ENCODE peak calls at places on chromosomes 13 and 19, in ten cellular contexts. W, G, P, Q, T, S, U, D, N and I are unnamed samples.

GRCh38 chr13:51552027-51552426 is 32.2 kb upstream of the WDFY2 start:
- DNase-seq in W (no peak), G (no peak), P (no peak), Q (no peak), T (no peak), S (no peak), U (peak), D (no peak), N (no peak), I (no peak)

GRCh38 chr19:49200238-49200862 is 42.8 kb downstream of the TRPM4 start:
- DNase-seq in W (no peak), G (peak), P (peak), Q (no peak), T (no peak), S (no peak), U (peak), D (no peak), N (no peak), I (no peak)

GRCh38 chr13:63696055-63696454 is 2280.4 kb upstream of the PCDH20 start:
- DNase-seq in W (peak), G (no peak), P (no peak), Q (no peak), T (no peak), S (no peak), U (no peak), D (no peak), N (no peak), I (no peak)

GRCh38 chr19:43781630-43782310 is 997 bp upstream of the KCNN4 start:
- DNase-seq in W (no peak), G (no peak), P (no peak), Q (no peak), T (no peak), S (no peak), U (peak), D (no peak), N (no peak), I (no peak)

GRCh38 chr13:37179646-37180045 is 74.2 kb upstream of the CSNK1A1L start:
- DNase-seq in W (peak), G (no peak), P (no peak), Q (no peak), T (no peak), S (no peak), U (no peak), D (no peak), N (no peak), I (no peak)

GRCh38 chr13:23922005-23922932 is 25.0 kb upstream of the C1QTNF9B start:
- DNase-seq in W (peak), G (no peak), P (no peak), Q (no peak), T (no peak), S (no peak), U (no peak), D (no peak), N (no peak), I (no peak)

GRCh38 chr13:38656699-38657098 is 30.2 kb upstream of the FREM2 start:
- DNase-seq in W (no peak), G (no peak), P (no peak), Q (no peak), T (no peak), S (no peak), U (no peak), D (no peak), N (no peak), I (no peak)

GRCh38 chr13:59677966-59678814 is 485.5 kb downstream of the DIAPH3 start:
- DNase-seq in W (peak), G (peak), P (no peak), Q (no peak), T (no peak), S (no peak), U (peak), D (no peak), N (peak), I (no peak)

GRCh38 chr19:3692141-3693029 is 7.9 kb downstream of the PIP5K1C start:
- DNase-seq in W (no peak), G (no peak), P (peak), Q (no peak), T (peak), S (no peak), U (no peak), D (no peak), N (peak), I (no peak)

GRCh38 chr13:111328803-111329410 is 8.5 kb downstream of the TEX29 start:
- DNase-seq in W (no peak), G (no peak), P (no peak), Q (no peak), T (no peak), S (peak), U (no peak), D (no peak), N (no peak), I (peak)

GRCh38 chr13:44347301-44347700 is 26.3 kb upstream of the SERP2 start:
- DNase-seq in W (no peak), G (no peak), P (no peak), Q (no peak), T (no peak), S (no peak), U (no peak), D (no peak), N (no peak), I (no peak)

GRCh38 chr13:111961793-111962192 is 105.2 kb upstream of the SOX1 start:
- DNase-seq in W (no peak), G (no peak), P (no peak), Q (no peak), T (no peak), S (no peak), U (no peak), D (no peak), N (no peak), I (no peak)

GRCh38 chr19:40347476-40348124 is 597 bp downstream of the C19orf47 start:
- DNase-seq in W (no peak), G (no peak), P (no peak), Q (no peak), T (no peak), S (no peak), U (no peak), D (no peak), N (no peak), I (no peak)

GRCh38 chr13:113273856-113274590 is 23.0 kb upstream of the LAMP1 start:
- DNase-seq in W (peak), G (no peak), P (no peak), Q (no peak), T (no peak), S (no peak), U (no peak), D (no peak), N (no peak), I (no peak)

GRCh38 chr19:45906221-45906620 is 3.8 kb upstream of the MYPOP start:
- DNase-seq in W (no peak), G (no peak), P (no peak), Q (no peak), T (no peak), S (no peak), U (no peak), D (no peak), N (no peak), I (no peak)

GRCh38 chr13:29429496-29429895 is 166.0 kb downstream of the SLC7A1 start:
- DNase-seq in W (no peak), G (no peak), P (no peak), Q (no peak), T (no peak), S (no peak), U (no peak), D (no peak), N (no peak), I (no peak)

GRCh38 chr13:110397445-110397844 is 90.4 kb downstream of the COL4A2 start:
- DNase-seq in W (peak), G (no peak), P (no peak), Q (no peak), T (no peak), S (no peak), U (no peak), D (no peak), N (no peak), I (no peak)

GRCh38 chr13:111637365-111637764 is 316.9 kb downstream of the TEX29 start:
- DNase-seq in W (no peak), G (no peak), P (no peak), Q (no peak), T (no peak), S (peak), U (no peak), D (no peak), N (no peak), I (no peak)

GRCh38 chr19:37594982-37595382 is 306 bp downstream of the ZNF540 start:
- DNase-seq in W (peak), G (no peak), P (peak), Q (peak), T (no peak), S (no peak), U (peak), D (peak), N (no peak), I (no peak)

GRCh38 chr19:43634877-43635560 is 4.6 kb downstream of the CADM4 start:
- DNase-seq in W (no peak), G (no peak), P (peak), Q (no peak), T (peak), S (no peak), U (no peak), D (no peak), N (peak), I (no peak)

GRCh38 chr13:93552596-93552995 is 326.0 kb downstream of the GPC6 start:
- DNase-seq in W (no peak), G (no peak), P (no peak), Q (no peak), T (no peak), S (no peak), U (no peak), D (no peak), N (no peak), I (no peak)

GRCh38 chr13:38564751-38565150 is 122.1 kb upstream of the FREM2 start:
- DNase-seq in W (no peak), G (no peak), P (no peak), Q (no peak), T (no peak), S (no peak), U (no peak), D (no peak), N (no peak), I (no peak)

GRCh38 chr19:48926909-48927308 is 6.6 kb upstream of the DHDH start:
- DNase-seq in W (peak), G (peak), P (no peak), Q (no peak), T (no peak), S (no peak), U (no peak), D (no peak), N (no peak), I (no peak)

GRCh38 chr13:110306960-110307696 is at the start of the genes COL4A1 and COL4A2:
- DNase-seq in W (peak), G (peak), P (peak), Q (peak), T (peak), S (peak), U (no peak), D (no peak), N (peak), I (peak)

GRCh38 chr19:1823539-1824251 is 11.6 kb upstream of the ATP8B3 start:
- DNase-seq in W (no peak), G (no peak), P (no peak), Q (no peak), T (no peak), S (no peak), U (no peak), D (no peak), N (no peak), I (no peak)

GRCh38 chr13:40589285-40590109 is 76.9 kb downstream of the FOXO1 start:
- DNase-seq in W (peak), G (peak), P (peak), Q (no peak), T (no peak), S (no peak), U (peak), D (peak), N (peak), I (no peak)

GRCh38 chr19:1379126-1379905 is 4.4 kb upstream of the NDUFS7 start:
- DNase-seq in W (no peak), G (no peak), P (no peak), Q (no peak), T (no peak), S (no peak), U (no peak), D (no peak), N (no peak), I (no peak)

GRCh38 chr19:1863638-1864479 is 480 bp upstream of the KLF16 start:
- DNase-seq in W (peak), G (peak), P (peak), Q (peak), T (peak), S (peak), U (peak), D (peak), N (peak), I (peak)

GRCh38 chr13:25429466-25429865 is 57.7 kb downstream of the ATP8A2 start:
- DNase-seq in W (no peak), G (no peak), P (no peak), Q (no peak), T (no peak), S (no peak), U (no peak), D (no peak), N (no peak), I (no peak)

DNA sequence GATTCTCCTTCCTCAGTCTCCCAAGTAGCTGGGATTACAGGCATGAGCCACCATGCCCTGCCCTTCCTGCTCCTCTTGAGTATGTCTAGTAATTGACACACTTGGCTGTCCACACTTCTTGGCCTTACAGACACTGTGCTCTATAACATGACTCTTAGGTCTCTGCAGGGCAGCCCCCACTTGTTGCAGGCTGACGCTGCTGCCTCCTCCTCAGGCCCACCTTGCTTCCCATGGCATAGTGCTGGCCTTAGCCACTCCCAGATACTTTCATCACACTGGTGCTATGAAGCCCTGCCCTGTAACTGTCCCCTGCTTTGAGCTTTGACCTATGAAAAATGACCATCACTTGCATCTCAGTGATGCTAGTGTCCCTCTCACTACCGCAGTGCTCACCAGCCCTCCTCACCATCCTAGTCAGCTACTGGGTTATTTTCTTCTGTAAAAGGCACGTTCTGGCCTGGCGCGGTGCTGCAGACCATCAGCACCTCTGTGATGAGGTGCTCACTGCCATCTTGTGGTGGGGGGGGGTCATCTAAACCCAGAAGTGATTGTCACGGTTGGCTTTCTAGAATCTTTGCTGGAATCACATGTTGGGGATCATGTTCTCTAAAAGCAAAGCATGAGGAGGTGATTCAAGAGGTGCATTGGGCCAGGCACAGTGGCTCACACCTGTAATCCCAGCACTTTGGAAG is 9.8 kb downstream of the ERICH4 start:
- DNase-seq in W (no peak), G (no peak), P (no peak), Q (no peak), T (no peak), S (peak), U (no peak), D (no peak), N (no peak), I (no peak)
- TF ChIP-seq CTCF in W (no peak), G (no peak), P (no peak), Q (no peak), T (no peak), S (no peak), U (no peak), D (no peak), N (no peak), I (no peak)

GRCh38 chr13:102400619-102401125 is 1.2 kb downstream of the FGF14 start:
- DNase-seq in W (no peak), G (no peak), P (peak), Q (peak), T (no peak), S (no peak), U (no peak), D (no peak), N (peak), I (no peak)

GRCh38 chr13:102401305-102401704 is 543 bp downstream of the FGF14 start:
- DNase-seq in W (peak), G (no peak), P (no peak), Q (no peak), T (no peak), S (no peak), U (no peak), D (no peak), N (no peak), I (no peak)

GRCh38 chr13:102399791-102400618 is 1.8 kb downstream of the FGF14 start:
- DNase-seq in W (no peak), G (no peak), P (peak), Q (peak), T (no peak), S (no peak), U (no peak), D (no peak), N (peak), I (no peak)

GRCh38 chr13:102401755-102402154 is at the start of gene FGF14:
- DNase-seq in W (no peak), G (no peak), P (no peak), Q (no peak), T (no peak), S (no peak), U (no peak), D (no peak), N (no peak), I (no peak)

DNA sequence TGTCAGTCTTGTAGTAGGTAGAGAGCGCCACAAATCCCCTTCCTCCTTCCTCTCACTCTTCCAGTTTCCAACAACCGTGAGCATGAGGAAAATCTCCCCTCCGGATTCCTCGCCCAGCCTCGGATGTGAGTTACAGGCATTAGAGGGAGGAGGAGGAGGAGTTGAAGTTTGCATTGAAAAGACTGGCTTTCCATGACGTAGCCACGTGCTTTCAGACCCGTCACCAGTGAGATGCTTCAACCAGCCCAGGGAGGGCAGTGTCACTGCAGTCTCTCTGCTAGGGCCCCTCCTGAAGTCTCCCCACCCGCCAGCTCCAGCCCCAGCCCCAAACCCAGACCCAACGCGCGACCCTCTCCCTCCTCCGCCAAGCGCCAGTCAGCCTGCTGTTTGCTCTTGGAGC is 444 bp upstream of the FGF14 start:
- DNase-seq in W (peak), G (no peak), P (peak), Q (peak), T (peak), S (no peak), U (no peak), D (no peak), N (peak), I (no peak)
- TF ChIP-seq CTCF in W (no peak), G (no peak), P (no peak), Q (peak), T (no peak), S (no peak), U (no peak), D (no peak), N (no peak), I (peak)

GRCh38 chr19:44892932-44893331 is 1.9 kb downstream of the TOMM40 start:
- DNase-seq in W (no peak), G (no peak), P (no peak), Q (no peak), T (no peak), S (no peak), U (no peak), D (no peak), N (no peak), I (no peak)

GRCh38 chr19:44889830-44890365 is 1.2 kb upstream of the TOMM40 start:
- DNase-seq in W (no peak), G (no peak), P (no peak), Q (no peak), T (no peak), S (no peak), U (peak), D (no peak), N (no peak), I (no peak)

GRCh38 chr19:44890366-44891015 is 563 bp upstream of the TOMM40 start:
- DNase-seq in W (peak), G (peak), P (no peak), Q (peak), T (peak), S (peak), U (no peak), D (peak), N (no peak), I (peak)

GRCh38 chr19:44893704-44894103 is 2.6 kb downstream of the TOMM40 start:
- DNase-seq in W (no peak), G (no peak), P (no peak), Q (no peak), T (no peak), S (no peak), U (no peak), D (no peak), N (no peak), I (no peak)

GRCh38 chr19:44891016-44891882 is at the start of gene TOMM40:
- DNase-seq in W (peak), G (peak), P (peak), Q (no peak), T (peak), S (no peak), U (peak), D (no peak), N (peak), I (no peak)
- TF ChIP-seq CTCF in W (no peak), G (no peak), P (no peak), Q (no peak), T (no peak), S (peak), U (no peak), D (no peak), N (no peak), I (peak)

GRCh38 chr19:53868892-53869804 is 1.5 kb downstream of the MYADM start:
- DNase-seq in W (peak), G (peak), P (peak), Q (peak), T (peak), S (peak), U (peak), D (no peak), N (peak), I (peak)
- TF ChIP-seq CTCF in W (no peak), G (no peak), P (no peak), Q (peak), T (peak), S (peak), U (no peak), D (no peak), N (no peak), I (peak)

DNA sequence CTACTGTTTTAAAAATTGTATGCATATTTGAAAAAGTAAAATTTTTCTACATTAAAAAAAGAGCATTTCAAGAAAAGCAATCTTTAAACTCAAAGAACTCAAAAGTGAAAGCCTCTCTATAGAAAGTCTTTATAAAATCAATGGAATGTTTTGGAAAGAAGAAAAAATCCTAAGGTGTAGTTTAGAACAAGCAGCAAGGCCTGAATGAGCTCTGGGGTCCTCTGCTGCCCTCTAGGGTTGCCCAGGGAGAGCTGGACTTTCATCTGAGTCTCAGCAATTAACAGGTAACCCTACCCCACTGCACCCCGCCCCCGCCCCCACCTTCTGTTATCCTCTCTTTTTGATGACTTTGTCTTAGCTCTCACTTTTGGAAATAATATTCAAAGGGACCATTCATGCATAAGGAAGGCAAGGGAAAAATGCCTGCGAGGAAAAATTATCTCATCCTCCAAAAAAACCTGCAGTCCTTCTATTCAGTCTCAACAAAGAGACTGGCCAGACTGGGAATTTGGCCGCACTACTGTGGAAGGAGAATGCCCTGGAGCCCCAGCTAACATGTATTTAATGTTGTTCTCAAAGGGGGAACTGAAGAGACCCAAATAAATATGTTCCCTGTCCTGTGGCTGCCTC is 24.1 kb downstream of the SLC25A30 start:
- DNase-seq in W (peak), G (peak), P (peak), Q (no peak), T (no peak), S (no peak), U (peak), D (no peak), N (peak), I (no peak)
- TF ChIP-seq CTCF in W (peak), G (peak), P (peak), Q (peak), T (peak), S (peak), U (peak), D (peak), N (peak), I (peak)

DNA sequence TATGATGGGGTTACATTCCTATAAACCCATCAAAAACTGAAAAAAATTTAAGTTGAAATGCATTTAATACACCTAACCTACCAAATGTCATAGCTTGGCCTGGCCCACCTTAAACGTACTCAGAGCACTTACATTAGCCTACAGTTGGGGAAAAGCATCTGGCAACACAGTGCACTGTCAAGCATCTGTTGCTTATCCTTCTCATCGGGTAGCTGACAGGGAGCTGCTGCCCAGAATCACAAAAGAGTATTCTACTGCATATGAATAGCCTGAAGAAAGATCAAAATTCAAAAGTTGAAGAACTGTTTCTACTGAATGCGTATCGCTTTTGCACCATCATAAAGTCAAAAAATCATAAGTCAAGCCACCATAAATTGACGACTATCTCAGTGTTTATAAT is 2134.4 kb downstream of the PCDH9 start:
- DNase-seq in W (no peak), G (no peak), P (no peak), Q (no peak), T (no peak), S (no peak), U (no peak), D (no peak), N (no peak), I (no peak)
- TF ChIP-seq CTCF in W (no peak), G (no peak), P (no peak), Q (no peak), T (no peak), S (no peak), U (no peak), D (no peak), N (no peak), I (no peak)

GRCh38 chr19:17834350-17835181 is 13.2 kb downstream of the JAK3 start:
- DNase-seq in W (no peak), G (peak), P (no peak), Q (no peak), T (peak), S (no peak), U (no peak), D (no peak), N (no peak), I (no peak)
- TF ChIP-seq CTCF in W (no peak), G (no peak), P (no peak), Q (no peak), T (no peak), S (no peak), U (no peak), D (no peak), N (no peak), I (peak)